ENCODE peak calls at places on chromosome 14, in eight cellular contexts. T, I, O, H, Z, C, M and A are unnamed samples.

GRCh38 chr14:100522616-100523021 is 64.6 kb downstream of the BEGAIN start:
- DNase-seq in T (no peak), I (peak; percentile 37), O (no peak), H (no peak), Z (peak; percentile 51), C (peak; percentile 30), M (no peak), A (no peak)

GRCh38 chr14:50335389-50335788 is 23.3 kb downstream of the DMAC2L start:
- DNase-seq in T (no peak), I (peak; percentile 52), O (peak; percentile 87), H (no peak), Z (no peak), C (peak; percentile 67), M (no peak), A (no peak)

GRCh38 chr14:25049559-25050493 is at the start of gene STXBP6:
- DNase-seq in T (no peak), I (peak; percentile 48), O (peak; percentile 61), H (peak; percentile 6), Z (peak; percentile 83), C (peak; percentile 42), M (no peak), A (no peak)

GRCh38 chr14:53875337-53875897 is 81.2 kb downstream of the BMP4 start:
- DNase-seq in T (no peak), I (no peak), O (no peak), H (peak; percentile 44), Z (no peak), C (no peak), M (no peak), A (no peak)

GRCh38 chr14:77409131-77409533 is 14.2 kb downstream of the NOXRED1 start:
- DNase-seq in T (no peak), I (peak; percentile 9), O (peak; percentile 4), H (peak; percentile 51), Z (no peak), C (peak; percentile 10), M (no peak), A (peak; percentile 16)

GRCh38 chr14:39563361-39563760 is 131.1 kb upstream of the FBXO33 start:
- DNase-seq in T (no peak), I (no peak), O (no peak), H (no peak), Z (no peak), C (peak; percentile 1), M (no peak), A (no peak)

GRCh38 chr14:99029150-99029915 is 242.7 kb downstream of the BCL11B start:
- DNase-seq in T (no peak), I (no peak), O (no peak), H (no peak), Z (no peak), C (no peak), M (no peak), A (no peak)

GRCh38 chr14:101721951-101722661 is 39.4 kb upstream of the PPP2R5C start:
- DNase-seq in T (no peak), I (no peak), O (no peak), H (peak; percentile 52), Z (no peak), C (peak; percentile 54), M (peak; percentile 84), A (no peak)

GRCh38 chr14:69101331-69101826 is 51.5 kb downstream of the DCAF5 start:
- DNase-seq in T (no peak), I (peak; percentile 94), O (peak; percentile 89), H (peak; percentile 35), Z (no peak), C (peak; percentile 95), M (no peak), A (no peak)

GRCh38 chr14:38743941-38744611 is 359.0 kb downstream of the SEC23A start:
- DNase-seq in T (no peak), I (no peak), O (no peak), H (no peak), Z (no peak), C (no peak), M (no peak), A (no peak)

GRCh38 chr14:29085546-29085945 is 319.0 kb downstream of the FOXG1 start:
- DNase-seq in T (no peak), I (peak; percentile 14), O (peak; percentile 18), H (no peak), Z (no peak), C (peak; percentile 26), M (no peak), A (no peak)

GRCh38 chr14:104871145-104871655 is 6.1 kb downstream of the CEP170B start:
- DNase-seq in T (no peak), I (no peak), O (no peak), H (no peak), Z (no peak), C (no peak), M (no peak), A (no peak)
- TF ChIP-seq CTCF in T (no peak), I (no peak), O (no peak), H (no peak), Z (no peak), C (no peak), M (no peak), A (no peak)

GRCh38 chr14:93787465-93788306 is 599 bp downstream of the PRIMA1 start:
- DNase-seq in T (no peak), I (no peak), O (no peak), H (no peak), Z (no peak), C (no peak), M (no peak), A (no peak)

GRCh38 chr14:93788557-93789365 is 476 bp upstream of the PRIMA1 start:
- DNase-seq in T (no peak), I (no peak), O (no peak), H (no peak), Z (no peak), C (peak; percentile 14), M (no peak), A (no peak)

GRCh38 chr14:93788307-93788556 is at the start of gene PRIMA1:
- DNase-seq in T (no peak), I (no peak), O (no peak), H (no peak), Z (no peak), C (no peak), M (no peak), A (no peak)

GRCh38 chr14:93790966-93791365 is 2.7 kb upstream of the PRIMA1 start:
- DNase-seq in T (no peak), I (no peak), O (no peak), H (no peak), Z (no peak), C (no peak), M (no peak), A (no peak)

DNA sequence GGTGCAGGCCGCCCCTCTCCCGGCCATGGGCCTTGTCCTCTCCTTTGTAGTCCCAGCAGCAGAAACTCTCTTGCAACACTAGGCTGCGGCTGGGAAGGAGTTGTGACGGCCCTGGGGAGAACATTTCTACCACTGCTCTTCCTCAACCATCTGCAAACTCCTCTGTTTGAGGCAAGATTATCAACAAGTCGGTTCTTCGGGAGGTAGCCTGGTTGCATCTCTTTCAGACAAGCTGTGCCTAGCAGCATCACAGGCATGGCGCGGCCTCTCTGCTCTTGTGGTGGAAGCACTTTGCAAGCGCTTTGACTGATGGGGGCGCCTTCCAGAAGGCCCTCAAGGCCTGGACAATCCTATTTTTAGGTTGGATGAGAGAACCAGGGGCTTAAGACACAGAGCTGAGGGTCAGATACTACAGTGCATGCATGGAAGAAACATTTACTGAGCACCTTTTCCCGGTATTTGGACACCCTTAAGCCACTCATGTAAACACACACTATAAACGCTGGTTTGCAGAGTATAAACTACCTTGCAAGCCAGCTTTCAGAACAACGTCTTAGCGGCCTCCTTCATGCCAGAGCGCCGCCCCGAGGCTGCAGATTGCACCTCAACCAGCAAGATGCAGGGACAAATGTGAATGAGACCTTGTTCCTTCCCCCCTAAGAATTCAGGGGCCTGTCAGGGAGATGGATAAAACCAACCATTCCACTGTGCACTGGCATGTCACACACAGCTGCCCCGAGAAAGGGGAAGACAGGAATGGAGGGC is 1.3 kb upstream of the PRIMA1 start:
- DNase-seq in T (no peak), I (no peak), O (no peak), H (no peak), Z (no peak), C (no peak), M (no peak), A (no peak)
- H3K4me3 ChIP-seq in T (peak overlapping the region; percentile 80), I (no peak overlapping the region), O (no peak overlapping the region), H (no peak overlapping the region), Z (peak overlapping the region; percentile 37), C (no peak overlapping the region), M (no peak overlapping the region), A (no peak overlapping the region)

DNA sequence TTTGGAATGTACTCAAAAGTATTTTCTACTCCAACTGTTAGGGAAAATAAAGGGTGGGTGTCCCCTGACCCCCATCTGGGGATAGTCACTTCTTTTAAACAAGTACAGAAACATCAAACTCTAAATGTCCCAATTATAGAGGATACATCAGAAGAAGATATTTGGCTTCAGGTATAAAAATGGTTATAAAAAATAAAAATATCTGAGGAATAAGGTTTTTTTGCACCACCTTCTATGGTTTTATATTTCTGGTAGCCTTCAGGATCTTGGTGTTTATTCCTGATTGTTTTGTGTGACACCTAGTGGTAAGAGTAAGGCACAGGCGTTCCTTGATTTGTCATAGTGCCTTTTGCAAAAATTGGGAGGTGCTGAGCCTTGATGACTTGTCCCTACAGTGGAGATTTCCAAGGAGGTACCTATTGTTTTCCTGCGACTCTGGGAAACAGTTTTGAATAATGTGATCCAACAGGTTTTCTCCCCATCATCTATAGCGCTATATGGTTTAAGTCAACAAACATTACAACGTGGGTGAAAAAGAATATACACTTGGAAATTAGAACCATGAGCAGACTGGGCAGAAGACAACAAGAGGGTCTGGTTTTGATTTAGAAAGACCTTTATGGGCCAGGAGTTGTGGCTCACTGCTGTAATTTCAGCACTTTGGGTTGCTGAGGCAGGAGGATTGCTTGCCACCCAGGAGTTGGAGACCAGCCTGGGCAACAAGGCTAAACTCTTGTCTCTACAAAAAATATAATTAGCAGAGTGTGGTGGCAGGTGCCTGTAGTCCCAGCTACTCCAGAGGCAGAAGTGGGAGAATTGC is 2.5 kb upstream of the NFKBIA start:
- DNase-seq in T (no peak), I (peak; percentile 82), O (peak; percentile 81), H (peak; percentile 61), Z (no peak), C (peak; percentile 81), M (no peak), A (no peak)
- TF ChIP-seq CTCF in T (peak; percentile 83), I (peak; percentile 84), O (peak; percentile 86), H (peak; percentile 72), Z (peak; percentile 86), C (peak; percentile 90), M (peak; percentile 84), A (peak; percentile 73)

GRCh38 chr14:74712499-74713394 is at the start of the genes AREL1 and FCF1:
- DNase-seq in T (peak; percentile 65), I (peak; percentile 93), O (peak; percentile 92), H (peak; percentile 87), Z (peak; percentile 81), C (peak; percentile 90), M (peak; percentile 83), A (peak; percentile 61)
- H3K4me3 ChIP-seq in T (peak within 1 kb of the TSS; percentile 94), I (peak within 1 kb of the TSS; percentile 82), O (peak within 1 kb of the TSS; percentile 93), H (peak within 1 kb of the TSS; percentile 89), Z (peak within 1 kb of the TSS; percentile 72), C (peak within 1 kb of the TSS; percentile 87), M (peak within 1 kb of the TSS; percentile 63), A (peak within 1 kb of the TSS; percentile 91)

GRCh38 chr14:72883963-72884362 is 9.9 kb downstream of the DPF3 start:
- DNase-seq in T (no peak), I (peak; percentile 41), O (no peak), H (peak; percentile 75), Z (no peak), C (no peak), M (no peak), A (peak; percentile 24)
- TF ChIP-seq CTCF in T (no peak), I (no peak), O (no peak), H (no peak), Z (no peak), C (no peak), M (no peak), A (no peak)